ENCODE peak calls at places on chromosomes 13 and 19, in nine cellular contexts. E, U, M, J, Y, W, D, K and I are unnamed samples.

GRCh38 chr19:17953869-17954268 is 13.0 kb upstream of the KCNN1 start:
- DNase-seq in W (no peak), U (no peak), E (no peak), J (peak; percentile 58), M (no peak), K (no peak), Y (no peak), D (no peak), I (no peak)

GRCh38 chr19:55251296-55252081 is 7.3 kb downstream of the PPP6R1 start:
- DNase-seq in W (no peak), D (no peak), Y (peak; percentile 55), K (no peak), E (no peak), J (no peak), M (no peak), U (no peak), I (no peak)

GRCh38 chr13:113421673-113422270 is 31.5 kb downstream of the ADPRHL1 start:
- DNase-seq in D (no peak), U (no peak), W (no peak), Y (no peak), E (no peak), K (no peak), M (no peak), J (no peak), I (no peak)

GRCh38 chr13:26022538-26023292 is 29.1 kb downstream of the SHISA2 start:
- DNase-seq in E (peak; percentile 77), M (no peak), D (peak; percentile 71), Y (no peak), K (peak; percentile 81), W (no peak), U (peak; percentile 71), J (no peak), I (no peak)

GRCh38 chr13:21458457-21458815 is 667 bp downstream of the ZDHHC20 start:
- DNase-seq in E (peak; percentile 59), Y (peak; percentile 46), U (peak; percentile 35), W (no peak), K (peak; percentile 35), M (peak; percentile 33), J (peak; percentile 62), D (peak; percentile 57), I (no peak)

GRCh38 chr13:99991806-99992242 is 10.2 kb downstream of the ZIC2 start:
- DNase-seq in U (no peak), W (no peak), E (no peak), D (no peak), K (no peak), M (no peak), J (peak; percentile 83), Y (no peak), I (no peak)

GRCh38 chr19:45705115-45705514 is 12.6 kb downstream of the QPCTL start:
- DNase-seq in Y (no peak), J (no peak), K (no peak), W (no peak), U (no peak), D (no peak), M (peak; percentile 15), E (no peak), I (no peak)

GRCh38 chr19:27764186-27764804 is 1448.7 kb downstream of the UQCRFS1 start:
- DNase-seq in Y (no peak), E (no peak), U (no peak), K (no peak), M (peak; percentile 47), D (no peak), J (no peak), W (no peak), I (no peak)

GRCh38 chr13:26682606-26683005 is 78.0 kb downstream of the GPR12 start:
- DNase-seq in J (no peak), U (no peak), E (no peak), D (no peak), W (no peak), K (no peak), M (no peak), Y (no peak), I (no peak)

GRCh38 chr13:51731759-51732158 is 72.2 kb downstream of the DHRS12 start:
- DNase-seq in U (no peak), M (no peak), D (no peak), Y (no peak), J (no peak), K (no peak), W (no peak), E (no peak), I (no peak)
- H3K4me1 ChIP-seq in U (peaks cover 29% of the 10 kb centered on the region), M (no peaks in the 10 kb centered on the region), D (peaks cover 34% of the 10 kb centered on the region), Y (no peaks in the 10 kb centered on the region), J (no peaks in the 10 kb centered on the region), K (peaks cover 2% of the 10 kb centered on the region), W (no peaks in the 10 kb centered on the region), E (peaks cover 71% of the 10 kb centered on the region), I (peaks cover 1% of the 10 kb centered on the region)

GRCh38 chr13:49100637-49101570 is 119.2 kb upstream of the MLNR start:
- DNase-seq in J (no peak), M (no peak), W (no peak), K (no peak), U (no peak), E (no peak), Y (no peak), D (no peak), I (no peak)
- H3K4me1 ChIP-seq in J (no peaks in the 10 kb centered on the region), M (peaks cover 17% of the 10 kb centered on the region), W (peaks cover 30% of the 10 kb centered on the region), K (peaks cover 10% of the 10 kb centered on the region), U (peaks cover 32% of the 10 kb centered on the region), E (peaks cover 48% of the 10 kb centered on the region), Y (no peaks in the 10 kb centered on the region), D (peaks cover 33% of the 10 kb centered on the region), I (no peaks in the 10 kb centered on the region)

GRCh38 chr19:13087295-13087694 is 15.4 kb downstream of the LYL1 start:
- DNase-seq in J (no peak), E (no peak), D (no peak), K (no peak), M (no peak), U (no peak), W (no peak), Y (no peak), I (no peak)

GRCh38 chr19:13089857-13090507 is 12.7 kb downstream of the LYL1 start:
- DNase-seq in E (no peak), U (no peak), W (no peak), M (no peak), D (no peak), K (no peak), Y (no peak), J (no peak), I (no peak)

GRCh38 chr19:13089139-13089856 is 13.4 kb downstream of the LYL1 start:
- DNase-seq in M (peak; percentile 24), Y (no peak), E (no peak), W (no peak), D (no peak), J (peak; percentile 61), U (no peak), K (no peak), I (no peak)

GRCh38 chr19:13086341-13086740 is 16.3 kb downstream of the LYL1 start:
- DNase-seq in Y (no peak), E (no peak), D (no peak), W (no peak), U (no peak), K (no peak), M (no peak), J (no peak), I (no peak)

DNA sequence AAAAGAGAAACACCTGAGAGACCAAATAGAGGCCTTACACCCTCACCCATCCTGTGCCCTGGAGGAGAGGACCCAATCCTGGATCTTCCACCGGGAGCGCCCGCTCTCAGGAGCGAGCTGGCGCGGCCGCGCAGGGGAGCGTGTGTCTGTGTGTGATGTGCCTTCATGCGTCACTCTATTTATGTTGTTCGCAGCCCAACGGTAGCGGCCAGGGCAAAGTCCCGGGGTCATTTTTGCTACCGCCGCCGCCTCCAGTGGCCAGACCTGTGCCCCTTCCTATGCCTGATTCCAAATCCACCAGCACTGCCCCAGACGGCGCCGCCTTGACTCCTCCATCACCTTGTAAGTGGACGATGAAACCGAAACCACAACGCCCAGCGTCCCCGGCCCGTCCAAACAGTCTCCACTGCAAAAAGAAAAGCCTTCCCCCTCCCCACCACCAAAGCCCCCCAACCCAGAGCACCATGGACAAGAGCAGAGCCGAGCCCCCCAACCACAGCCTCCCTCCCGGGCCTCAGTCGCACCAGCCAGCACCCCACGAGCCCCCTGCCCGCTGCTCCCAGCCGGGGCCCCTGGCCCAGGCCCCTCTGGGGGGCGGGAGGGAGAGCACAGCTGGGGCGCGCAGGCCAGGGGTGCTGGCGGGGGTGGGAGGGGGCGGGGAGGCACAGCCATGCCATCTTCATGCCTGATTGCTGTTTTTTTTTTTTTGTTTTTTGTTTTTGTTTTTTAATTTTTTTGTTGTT is 14.7 kb downstream of the LYL1 start:
- DNase-seq in E (no peak), U (no peak), M (no peak), D (no peak), W (no peak), J (no peak), Y (no peak), K (no peak), I (no peak)
- H3K4me1 ChIP-seq in E (no peaks in the 10 kb centered on the region), U (peaks cover 60% of the 10 kb centered on the region), M (peaks cover 7% of the 10 kb centered on the region), D (no peaks in the 10 kb centered on the region), W (no peaks in the 10 kb centered on the region), J (peaks cover 19% of the 10 kb centered on the region), Y (no peaks in the 10 kb centered on the region), K (peaks cover 34% of the 10 kb centered on the region), I (peaks cover 4% of the 10 kb centered on the region)

GRCh38 chr13:109577191-109577700 is 209.1 kb downstream of the IRS2 start:
- DNase-seq in E (no peak), D (no peak), Y (no peak), J (no peak), K (no peak), U (no peak), W (no peak), M (no peak), I (no peak)
- H3K4me1 ChIP-seq in E (no peaks in the 10 kb centered on the region), D (no peaks in the 10 kb centered on the region), Y (no peaks in the 10 kb centered on the region), J (no peaks in the 10 kb centered on the region), K (no peaks in the 10 kb centered on the region), U (no peaks in the 10 kb centered on the region), W (no peaks in the 10 kb centered on the region), M (no peaks in the 10 kb centered on the region), I (no peaks in the 10 kb centered on the region)